ENCODE peak calls at places on chromosomes 13 and 19, in ten cellular contexts. One of them, this sample, is unnamed.

GRCh38 chr13:113564331-113565023 is 20.1 kb upstream of the TFDP1 start:
- DNase-seq in HFF-Myc: no peak
- DNase-seq in breast epithelium: peak
- DNase-seq in IMR-90: no peak
- DNase-seq in A549: no peak
- DNase-seq in hepatocyte: no peak
- DNase-seq in left lung: peak
- DNase-seq in AG10803: no peak
- DNase-seq in upper lobe of right lung: peak
- DNase-seq in heart right ventricle: no peak
- DNase-seq in this sample: no peak

GRCh38 chr13:21478881-21479808 is 20.0 kb upstream of the ZDHHC20 start:
- DNase-seq in left lung: no peak
- DNase-seq in IMR-90: peak
- DNase-seq in A549: peak
- DNase-seq in HFF-Myc: peak
- DNase-seq in AG10803: peak
- DNase-seq in upper lobe of right lung: no peak
- DNase-seq in hepatocyte: peak
- DNase-seq in breast epithelium: no peak
- DNase-seq in heart right ventricle: no peak
- DNase-seq in this sample: peak

GRCh38 chr13:33352520-33352919 is 67.0 kb upstream of the STARD13 start:
- DNase-seq in heart right ventricle: no peak
- DNase-seq in IMR-90: no peak
- DNase-seq in hepatocyte: no peak
- DNase-seq in A549: no peak
- DNase-seq in upper lobe of right lung: no peak
- DNase-seq in AG10803: no peak
- DNase-seq in HFF-Myc: no peak
- DNase-seq in breast epithelium: no peak
- DNase-seq in left lung: no peak
- DNase-seq in this sample: no peak

GRCh38 chr19:18612772-18613588 is at the start of gene TMEM59L:
- DNase-seq in left lung: peak
- DNase-seq in AG10803: no peak
- DNase-seq in heart right ventricle: no peak
- DNase-seq in HFF-Myc: no peak
- DNase-seq in hepatocyte: no peak
- DNase-seq in upper lobe of right lung: no peak
- DNase-seq in A549: no peak
- DNase-seq in breast epithelium: no peak
- DNase-seq in IMR-90: no peak
- DNase-seq in this sample: no peak

GRCh38 chr13:112962911-112963625 is 5.9 kb upstream of the MCF2L start:
- DNase-seq in AG10803: no peak
- DNase-seq in heart right ventricle: no peak
- DNase-seq in breast epithelium: no peak
- DNase-seq in upper lobe of right lung: no peak
- DNase-seq in HFF-Myc: no peak
- DNase-seq in A549: no peak
- DNase-seq in IMR-90: no peak
- DNase-seq in left lung: peak
- DNase-seq in hepatocyte: no peak
- DNase-seq in this sample: no peak

GRCh38 chr19:42197375-42197817 is 20.1 kb downstream of the DEDD2 start:
- DNase-seq in AG10803: no peak
- DNase-seq in hepatocyte: peak
- DNase-seq in A549: no peak
- DNase-seq in left lung: no peak
- DNase-seq in upper lobe of right lung: no peak
- DNase-seq in IMR-90: no peak
- DNase-seq in breast epithelium: no peak
- DNase-seq in heart right ventricle: no peak
- DNase-seq in HFF-Myc: no peak
- DNase-seq in this sample: no peak

GRCh38 chr13:79485014-79485441 is 4.1 kb downstream of the NDFIP2 start:
- DNase-seq in left lung: no peak
- DNase-seq in hepatocyte: peak
- DNase-seq in HFF-Myc: peak
- DNase-seq in upper lobe of right lung: no peak
- DNase-seq in breast epithelium: no peak
- DNase-seq in AG10803: peak
- DNase-seq in A549: peak
- DNase-seq in IMR-90: peak
- DNase-seq in heart right ventricle: no peak
- DNase-seq in this sample: peak

GRCh38 chr13:23344923-23345322 is 88.6 kb downstream of the SACS start:
- DNase-seq in AG10803: no peak
- DNase-seq in A549: no peak
- DNase-seq in upper lobe of right lung: no peak
- DNase-seq in heart right ventricle: no peak
- DNase-seq in breast epithelium: no peak
- DNase-seq in left lung: no peak
- DNase-seq in HFF-Myc: no peak
- DNase-seq in hepatocyte: no peak
- DNase-seq in IMR-90: no peak
- DNase-seq in this sample: no peak

GRCh38 chr13:79593611-79594275 is 112.8 kb downstream of the NDFIP2 start:
- DNase-seq in hepatocyte: no peak
- DNase-seq in AG10803: peak
- DNase-seq in A549: no peak
- DNase-seq in breast epithelium: no peak
- DNase-seq in IMR-90: peak
- DNase-seq in heart right ventricle: no peak
- DNase-seq in upper lobe of right lung: no peak
- DNase-seq in HFF-Myc: peak
- DNase-seq in left lung: no peak
- DNase-seq in this sample: peak

GRCh38 chr19:38634757-38635482 is 12.5 kb upstream of the ACTN4 start:
- DNase-seq in upper lobe of right lung: peak
- DNase-seq in IMR-90: peak
- DNase-seq in HFF-Myc: no peak
- DNase-seq in AG10803: peak
- DNase-seq in heart right ventricle: peak
- DNase-seq in hepatocyte: peak
- DNase-seq in breast epithelium: peak
- DNase-seq in left lung: peak
- DNase-seq in A549: peak
- DNase-seq in this sample: no peak

GRCh38 chr19:19758164-19758563 is 25.3 kb upstream of the ZNF14 start:
- DNase-seq in heart right ventricle: no peak
- DNase-seq in IMR-90: no peak
- DNase-seq in AG10803: no peak
- DNase-seq in upper lobe of right lung: no peak
- DNase-seq in HFF-Myc: no peak
- DNase-seq in hepatocyte: no peak
- DNase-seq in A549: no peak
- DNase-seq in left lung: peak
- DNase-seq in breast epithelium: no peak
- DNase-seq in this sample: no peak
- TF ChIP-seq CTCF in heart right ventricle: no peak
- TF ChIP-seq CTCF in IMR-90: no peak
- TF ChIP-seq CTCF in AG10803: no peak
- TF ChIP-seq CTCF in upper lobe of right lung: no peak
- TF ChIP-seq CTCF in HFF-Myc: no peak
- TF ChIP-seq CTCF in hepatocyte: no peak
- TF ChIP-seq CTCF in A549: no peak
- TF ChIP-seq CTCF in left lung: no peak
- TF ChIP-seq CTCF in breast epithelium: no peak
- TF ChIP-seq CTCF in this sample: no peak

DNA sequence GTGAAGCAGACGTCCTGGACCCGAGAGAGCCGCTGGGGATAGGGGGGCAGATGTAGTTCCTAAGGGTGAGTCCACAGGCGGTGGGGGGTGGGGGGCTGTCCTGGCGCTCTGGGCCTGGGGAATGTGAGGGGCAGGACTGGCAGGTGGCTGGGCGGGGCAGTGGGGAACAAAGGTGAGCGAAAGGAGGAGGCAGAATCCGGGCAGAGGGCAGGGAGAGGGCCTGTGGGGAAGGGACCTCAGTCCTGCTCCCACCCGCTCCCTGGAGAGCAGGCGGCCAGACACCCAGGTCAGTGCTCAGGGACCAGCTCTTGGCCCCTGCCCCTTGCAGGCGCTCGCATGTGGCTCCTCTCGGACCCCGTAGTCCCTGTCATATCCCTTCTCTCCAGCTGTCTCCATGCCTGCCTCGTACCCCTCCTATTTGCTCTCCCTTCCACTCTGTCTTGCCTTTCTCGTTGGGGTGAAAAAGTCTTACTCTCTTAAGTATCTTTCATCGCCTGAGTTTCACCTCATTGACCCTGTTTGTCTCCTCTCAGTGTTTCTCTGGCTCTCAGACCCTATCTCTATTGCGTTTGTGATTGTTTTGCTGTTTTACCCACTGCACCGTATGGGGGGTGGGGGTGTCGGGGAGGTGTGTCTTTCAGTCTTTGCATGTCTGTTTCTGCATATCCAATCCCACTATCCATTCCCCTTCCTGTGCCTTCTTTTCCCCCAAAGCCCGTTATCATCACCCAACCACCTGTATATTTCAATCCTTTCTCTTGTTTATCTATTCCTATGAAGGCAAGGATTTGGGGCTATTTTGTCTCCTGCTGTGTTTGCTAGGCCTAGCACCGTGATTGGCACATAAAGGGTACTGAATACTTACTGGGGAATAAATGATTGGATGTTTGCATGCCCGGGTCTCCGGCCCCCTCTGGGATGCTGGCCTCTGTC is 5.8 kb downstream of the SPHK2 start:
- DNase-seq in breast epithelium: no peak
- DNase-seq in A549: no peak
- DNase-seq in upper lobe of right lung: no peak
- DNase-seq in heart right ventricle: no peak
- DNase-seq in AG10803: no peak
- DNase-seq in left lung: no peak
- DNase-seq in hepatocyte: peak
- DNase-seq in HFF-Myc: no peak
- DNase-seq in IMR-90: no peak
- DNase-seq in this sample: no peak
- H3K4me3 ChIP-seq in breast epithelium: peak
- H3K4me3 ChIP-seq in A549: peak
- H3K4me3 ChIP-seq in upper lobe of right lung: peak
- H3K4me3 ChIP-seq in heart right ventricle: peak
- H3K4me3 ChIP-seq in AG10803: peak
- H3K4me3 ChIP-seq in left lung: no peak
- H3K4me3 ChIP-seq in hepatocyte: peak
- H3K4me3 ChIP-seq in HFF-Myc: peak
- H3K4me3 ChIP-seq in IMR-90: peak
- H3K4me3 ChIP-seq in this sample: peak

GRCh38 chr19:4692275-4693077 is 22.3 kb upstream of the MYDGF start:
- DNase-seq in HFF-Myc: no peak
- DNase-seq in heart right ventricle: no peak
- DNase-seq in upper lobe of right lung: no peak
- DNase-seq in A549: no peak
- DNase-seq in AG10803: no peak
- DNase-seq in left lung: no peak
- DNase-seq in breast epithelium: no peak
- DNase-seq in IMR-90: no peak
- DNase-seq in hepatocyte: no peak
- DNase-seq in this sample: no peak

GRCh38 chr19:4688587-4688986 is 18.4 kb upstream of the MYDGF start:
- DNase-seq in upper lobe of right lung: no peak
- DNase-seq in heart right ventricle: no peak
- DNase-seq in hepatocyte: no peak
- DNase-seq in breast epithelium: no peak
- DNase-seq in HFF-Myc: no peak
- DNase-seq in A549: no peak
- DNase-seq in left lung: no peak
- DNase-seq in IMR-90: no peak
- DNase-seq in AG10803: no peak
- DNase-seq in this sample: no peak

GRCh38 chr19:4691383-4691782 is 21.2 kb upstream of the MYDGF start:
- DNase-seq in A549: no peak
- DNase-seq in breast epithelium: no peak
- DNase-seq in left lung: no peak
- DNase-seq in HFF-Myc: no peak
- DNase-seq in IMR-90: no peak
- DNase-seq in AG10803: no peak
- DNase-seq in heart right ventricle: no peak
- DNase-seq in hepatocyte: no peak
- DNase-seq in upper lobe of right lung: peak
- DNase-seq in this sample: no peak

GRCh38 chr19:4689403-4689802 is 19.3 kb upstream of the MYDGF start:
- DNase-seq in A549: no peak
- DNase-seq in heart right ventricle: no peak
- DNase-seq in left lung: no peak
- DNase-seq in HFF-Myc: no peak
- DNase-seq in AG10803: no peak
- DNase-seq in hepatocyte: no peak
- DNase-seq in breast epithelium: no peak
- DNase-seq in upper lobe of right lung: no peak
- DNase-seq in IMR-90: no peak
- DNase-seq in this sample: no peak

DNA sequence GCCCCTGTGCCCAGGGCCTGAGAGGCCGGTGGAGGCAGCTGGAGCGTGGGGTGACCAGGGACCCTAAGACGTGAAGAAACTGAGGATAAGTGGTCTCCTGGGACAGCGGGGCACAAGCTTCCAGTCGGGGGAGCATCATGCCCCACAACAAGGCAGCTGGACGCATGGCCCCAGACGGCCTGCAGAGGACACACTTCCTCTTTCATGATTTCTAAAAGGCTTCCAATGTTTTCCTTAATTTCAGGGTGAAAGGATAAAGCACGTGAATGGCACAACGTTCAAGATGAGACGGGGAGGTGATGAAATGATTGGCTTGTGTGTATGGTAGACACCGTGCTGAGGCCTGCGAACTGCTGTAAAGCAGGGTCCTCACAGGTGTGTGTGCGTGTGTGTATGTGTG is 20.2 kb upstream of the MYDGF start:
- DNase-seq in heart right ventricle: no peak
- DNase-seq in AG10803: no peak
- DNase-seq in hepatocyte: no peak
- DNase-seq in upper lobe of right lung: no peak
- DNase-seq in left lung: no peak
- DNase-seq in HFF-Myc: no peak
- DNase-seq in A549: no peak
- DNase-seq in breast epithelium: no peak
- DNase-seq in IMR-90: no peak
- DNase-seq in this sample: no peak
- TF ChIP-seq CTCF in heart right ventricle: no peak
- TF ChIP-seq CTCF in AG10803: no peak
- TF ChIP-seq CTCF in hepatocyte: no peak
- TF ChIP-seq CTCF in upper lobe of right lung: peak
- TF ChIP-seq CTCF in left lung: no peak
- TF ChIP-seq CTCF in HFF-Myc: peak
- TF ChIP-seq CTCF in A549: no peak
- TF ChIP-seq CTCF in breast epithelium: no peak
- TF ChIP-seq CTCF in IMR-90: no peak
- TF ChIP-seq CTCF in this sample: no peak

GRCh38 chr13:107421951-107422350 is 793.4 kb downstream of the LIG4 start:
- DNase-seq in HFF-Myc: no peak
- DNase-seq in AG10803: no peak
- DNase-seq in heart right ventricle: no peak
- DNase-seq in IMR-90: peak
- DNase-seq in A549: no peak
- DNase-seq in upper lobe of right lung: no peak
- DNase-seq in left lung: no peak
- DNase-seq in hepatocyte: no peak
- DNase-seq in breast epithelium: no peak
- DNase-seq in this sample: no peak

GRCh38 chr13:107422421-107422820 is 792.9 kb downstream of the LIG4 start:
- DNase-seq in HFF-Myc: no peak
- DNase-seq in AG10803: no peak
- DNase-seq in heart right ventricle: no peak
- DNase-seq in breast epithelium: no peak
- DNase-seq in hepatocyte: no peak
- DNase-seq in A549: no peak
- DNase-seq in IMR-90: no peak
- DNase-seq in upper lobe of right lung: no peak
- DNase-seq in left lung: no peak
- DNase-seq in this sample: no peak

GRCh38 chr13:107421028-107421427 is 794.3 kb downstream of the LIG4 start:
- DNase-seq in hepatocyte: no peak
- DNase-seq in A549: no peak
- DNase-seq in HFF-Myc: no peak
- DNase-seq in upper lobe of right lung: no peak
- DNase-seq in heart right ventricle: no peak
- DNase-seq in left lung: no peak
- DNase-seq in IMR-90: peak
- DNase-seq in AG10803: no peak
- DNase-seq in breast epithelium: no peak
- DNase-seq in this sample: no peak
- H3K4me3 ChIP-seq in hepatocyte: no peak
- H3K4me3 ChIP-seq in A549: no peak
- H3K4me3 ChIP-seq in HFF-Myc: no peak
- H3K4me3 ChIP-seq in upper lobe of right lung: no peak
- H3K4me3 ChIP-seq in heart right ventricle: no peak
- H3K4me3 ChIP-seq in left lung: no peak
- H3K4me3 ChIP-seq in IMR-90: no peak
- H3K4me3 ChIP-seq in AG10803: no peak
- H3K4me3 ChIP-seq in breast epithelium: no peak
- H3K4me3 ChIP-seq in this sample: no peak

This sample was measured in AG09309.